ENCODE peak calls at places on chromosomes 7 and 10, in five cellular contexts. E is thyroid gland; P is AG10803; W is nephron progenitor cell; M is CD4-positive, alpha-beta T cell. U is an unnamed sample.

GRCh38 chr10:97407211-97407951 is 6.2 kb upstream of the RRP12 start:
- DNase-seq in P (peak), M (peak), E (peak), W (peak), U (peak)

GRCh38 chr7:5525271-5526189 is 101.9 kb upstream of the TNRC18 start:
- DNase-seq in M (no peak), P (peak), E (no peak), W (no peak), U (no peak)

GRCh38 chr10:18607503-18607902 is 43.9 kb downstream of the NSUN6 start:
- DNase-seq in P (peak), M (no peak), E (peak), W (no peak), U (peak)

GRCh38 chr10:114631678-114632417 is 26.2 kb downstream of the ABLIM1 start:
- DNase-seq in P (no peak), E (peak), W (peak), M (peak), U (peak)

GRCh38 chr7:155377837-155378579 is 79.9 kb upstream of the EN2 start:
- DNase-seq in P (peak), E (peak), M (no peak), W (peak), U (peak)

GRCh38 chr10:5905854-5906507 is 15.9 kb downstream of the FBH1 start:
- DNase-seq in E (peak), W (no peak), M (no peak), P (no peak), U (peak)

GRCh38 chr7:121075952-121076349 is 87.4 kb downstream of the CPED1 start:
- DNase-seq in W (no peak), M (no peak), E (no peak), P (no peak), U (no peak)

GRCh38 chr10:109956454-109957091 is 33.3 kb upstream of the XPNPEP1 start:
- DNase-seq in E (no peak), M (no peak), W (no peak), P (peak), U (peak)

GRCh38 chr7:87218941-87219544 is 489 bp downstream of the TMEM243 start:
- DNase-seq in P (peak), M (peak), E (peak), W (peak), U (peak)

GRCh38 chr10:131184503-131184902 is 127.0 kb downstream of the TCERG1L start:
- DNase-seq in E (no peak), W (no peak), M (no peak), P (no peak), U (no peak)

GRCh38 chr7:28808786-28809533 is 149.2 kb downstream of the TRIL start:
- DNase-seq in W (no peak), P (peak), E (peak), M (no peak), U (peak)

GRCh38 chr10:4807803-4808507 is 18.1 kb upstream of the AKR1E2 start:
- DNase-seq in M (no peak), E (no peak), W (no peak), P (peak), U (no peak)

GRCh38 chr10:120456143-120456625 is 843 bp upstream of the PLPP4 start:
- DNase-seq in M (no peak), W (peak), E (no peak), P (no peak), U (no peak)

GRCh38 chr10:76618171-76618570 is 1019.4 kb downstream of the KCNMA1 start:
- DNase-seq in M (no peak), P (no peak), W (no peak), E (no peak), U (no peak)

DNA sequence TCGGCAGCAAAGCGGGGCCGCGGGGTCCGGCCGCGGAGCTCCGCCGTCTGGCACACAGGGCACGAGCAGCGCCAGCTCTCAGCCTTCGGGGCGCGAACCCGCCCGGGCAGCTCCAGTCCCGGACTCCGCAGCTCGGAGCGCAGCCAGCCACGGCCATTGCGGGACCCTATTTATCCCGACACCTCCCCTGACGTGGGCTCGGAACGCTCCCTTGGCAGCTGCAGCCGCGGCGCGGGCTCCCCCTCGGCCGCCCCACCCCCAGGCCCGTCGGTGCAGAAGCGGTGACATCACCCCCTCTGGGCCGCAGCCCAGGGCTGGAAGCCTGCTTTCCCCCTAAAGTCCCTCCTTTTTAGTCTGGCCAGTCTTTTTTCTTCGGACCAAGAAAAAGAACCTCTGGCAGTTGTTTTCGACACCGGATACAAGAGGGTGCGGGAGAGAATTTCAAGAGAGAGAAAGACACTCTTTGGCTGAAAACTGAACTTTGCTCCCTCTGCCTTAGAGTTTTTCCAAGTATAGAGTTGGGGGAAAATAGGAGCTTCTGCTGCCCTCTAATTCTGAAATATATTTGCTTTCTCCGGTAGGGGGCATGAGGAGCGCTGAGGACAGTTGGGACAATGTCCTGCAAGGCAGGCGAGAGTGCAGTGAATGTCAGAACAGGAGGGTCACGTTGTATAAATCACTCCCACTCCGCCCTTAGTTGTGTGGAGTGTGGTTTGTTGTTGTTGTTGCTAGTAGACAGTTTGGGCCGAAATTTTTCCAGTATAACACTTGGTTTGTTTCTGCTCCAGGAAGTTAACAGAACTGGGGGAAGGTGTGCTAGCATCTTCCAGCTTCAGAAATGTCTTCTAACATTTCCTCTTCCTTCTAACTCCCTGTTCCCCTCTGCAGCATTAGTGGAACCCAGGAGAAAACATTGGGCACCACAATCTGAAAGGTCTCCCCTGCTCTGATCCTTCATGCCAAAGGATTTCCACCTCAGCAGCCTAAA is at the start of gene SFRP4:
- DNase-seq in E (peak), W (peak), P (peak), M (no peak), U (peak)
- TF ChIP-seq CTCF in E (peak), W (peak), P (peak), M (no peak), U (peak)

GRCh38 chr10:100656479-100656878 is 88.9 kb upstream of the PAX2 start:
- DNase-seq in W (peak), E (no peak), P (no peak), M (no peak), U (peak)
- TF ChIP-seq CTCF in W (no peak), E (no peak), P (no peak), M (no peak), U (no peak)

DNA sequence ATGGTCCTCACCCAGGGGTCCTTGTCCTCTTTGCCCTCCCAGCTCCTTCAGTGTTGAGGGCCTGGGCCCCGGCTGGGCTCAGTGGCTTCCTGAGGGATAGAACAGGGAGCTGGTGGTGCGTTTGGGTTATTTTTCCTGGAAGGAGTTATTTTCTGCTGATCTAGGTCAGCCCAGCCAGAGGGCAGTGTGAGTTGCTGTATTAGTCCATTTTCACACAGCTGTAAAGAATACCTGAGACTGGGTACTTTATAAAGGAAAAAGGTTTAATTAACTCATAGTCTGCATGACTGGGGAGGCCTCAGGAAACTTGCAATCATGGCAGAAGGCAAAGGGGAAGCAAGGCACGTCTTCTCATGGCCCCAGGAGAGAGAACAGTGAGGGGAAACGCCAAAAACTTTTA is 122.4 kb upstream of the PCBD1 start:
- DNase-seq in M (no peak), E (no peak), W (no peak), P (no peak), U (no peak)
- TF ChIP-seq CTCF in M (no peak), E (no peak), W (no peak), P (no peak), U (no peak)

GRCh38 chr7:332646-333398 is 42.9 kb downstream of the FOXL3 start:
- DNase-seq in P (peak), M (peak), E (peak), W (peak), U (peak)
- TF ChIP-seq CTCF in P (peak), M (peak), E (peak), W (peak), U (peak)

GRCh38 chr10:99276848-99277486 is 41.3 kb upstream of the HPSE2 start:
- DNase-seq in E (no peak), P (no peak), W (no peak), M (no peak), U (no peak)
- TF ChIP-seq CTCF in E (no peak), P (peak), W (peak), M (no peak), U (peak)

DNA sequence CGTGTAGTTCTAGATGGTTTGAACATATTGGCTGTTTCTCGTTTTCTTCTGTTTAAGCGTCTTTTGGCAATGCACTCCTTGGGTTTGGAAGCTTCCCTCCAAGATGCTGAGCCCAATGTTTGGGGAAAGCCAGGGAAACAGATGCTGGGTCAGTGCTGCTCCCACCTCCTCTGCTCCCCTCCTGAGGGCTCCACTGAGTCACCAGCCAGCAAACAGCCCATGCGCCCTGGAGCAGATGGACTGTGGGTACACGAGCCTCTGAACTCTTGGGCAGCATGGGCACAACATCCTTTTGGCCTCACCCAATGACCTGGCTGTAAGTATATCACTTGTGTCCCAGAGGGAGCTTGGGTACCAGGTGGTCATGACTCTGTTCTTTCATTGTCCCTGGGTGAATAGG is 207.6 kb downstream of the BUB3 start:
- DNase-seq in M (no peak), E (no peak), P (no peak), W (no peak), U (no peak)
- TF ChIP-seq CTCF in M (no peak), E (no peak), P (no peak), W (no peak), U (no peak)

GRCh38 chr10:15112657-15113056 is 15.5 kb downstream of the RPP38 start:
- DNase-seq in P (no peak), M (no peak), E (no peak), W (no peak), U (no peak)
- TF ChIP-seq CTCF in P (no peak), M (no peak), E (no peak), W (no peak), U (no peak)

GRCh38 chr7:118264836-118265235 is 40.3 kb downstream of the ANKRD7 start:
- DNase-seq in P (no peak), E (no peak), M (no peak), W (no peak), U (no peak)

GRCh38 chr7:118259115-118259514 is 34.6 kb downstream of the ANKRD7 start:
- DNase-seq in E (no peak), W (no peak), M (no peak), P (no peak), U (no peak)
- TF ChIP-seq CTCF in E (no peak), W (no peak), M (no peak), P (no peak), U (no peak)

DNA sequence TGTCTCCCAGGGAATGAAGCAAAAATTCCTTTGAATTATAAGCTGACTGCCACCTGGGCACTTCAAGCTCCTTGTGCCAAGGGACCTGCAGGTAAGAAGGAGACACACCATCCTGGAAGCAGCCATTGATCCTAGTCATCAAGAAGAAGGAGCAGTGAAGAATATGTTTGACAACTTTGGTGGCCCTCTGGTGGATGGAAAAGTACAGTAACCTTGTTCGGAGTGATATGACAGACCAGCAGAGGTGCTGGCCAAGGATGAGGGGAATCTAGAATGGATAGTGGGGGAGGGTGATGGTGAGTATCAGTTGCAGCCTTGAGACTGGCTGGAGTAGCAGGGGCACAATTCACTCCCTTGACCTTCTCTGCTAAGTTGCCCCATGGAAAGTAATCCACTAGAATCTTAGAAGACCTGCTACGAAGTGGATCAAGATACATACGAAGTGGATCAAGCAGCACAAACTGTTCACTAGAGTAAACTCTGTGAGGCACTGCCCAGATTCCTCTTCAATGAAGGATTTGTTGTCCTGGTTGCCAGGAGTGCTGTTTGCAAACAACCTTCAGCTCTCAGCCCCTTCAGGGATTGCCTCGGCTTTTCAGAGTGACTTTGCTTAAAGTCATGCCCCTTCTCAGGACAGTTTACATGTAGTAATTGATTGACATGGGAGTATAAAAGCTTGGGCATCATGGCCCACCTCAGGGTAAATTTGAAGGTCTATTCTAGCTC is 44.8 kb upstream of the ORC5 start:
- DNase-seq in E (peak), M (no peak), W (no peak), P (no peak), U (no peak)
- TF ChIP-seq CTCF in E (no peak), M (no peak), W (no peak), P (no peak), U (no peak)

U was measured in glutamatergic neuron.